ENCODE peak calls at places on chromosome 19, in six cellular contexts. T is fibroblast of pulmonary artery, O is right lobe of liver, V is progenitor cell of endocrine pancreas, A is IMR-90, X is tibial artery. C is an unnamed sample.

GRCh38 chr19:39497850-39498261 is 891 bp upstream of the DLL3 start:
- DNase-seq in T (peak), O (no peak), V (peak), A (peak), X (no peak), C (peak)

GRCh38 chr19:55265173-55265572 is 6.4 kb upstream of the PPP6R1 start:
- DNase-seq in T (no peak), O (no peak), V (no peak), A (no peak), X (no peak), C (no peak)

GRCh38 chr19:57269515-57270250 is 10.6 kb upstream of the ZNF460 start:
- DNase-seq in T (peak), O (no peak), V (no peak), A (peak), X (no peak), C (no peak)

GRCh38 chr19:8702350-8702749 is 3.8 kb upstream of the ACTL9 start:
- DNase-seq in T (no peak), O (no peak), V (no peak), A (no peak), X (no peak), C (peak)

GRCh38 chr19:33432408-33433170 is 59.1 kb downstream of the CEBPG start:
- DNase-seq in T (no peak), O (peak), V (no peak), A (no peak), X (no peak), C (no peak)

GRCh38 chr19:55419624-55420236 is 12.1 kb upstream of the UBE2S start:
- DNase-seq in T (no peak), O (no peak), V (no peak), A (no peak), X (no peak), C (no peak)

GRCh38 chr19:46613525-46613924 is 11.4 kb downstream of the PTGIR start:
- DNase-seq in T (no peak), O (no peak), V (no peak), A (no peak), X (no peak), C (no peak)

GRCh38 chr19:45568732-45569131 is 15.9 kb downstream of the OPA3 start:
- DNase-seq in T (peak), O (no peak), V (no peak), A (peak), X (no peak), C (no peak)

GRCh38 chr19:51598159-51598915 is 27.3 kb downstream of the ZNF175 start:
- DNase-seq in T (no peak), O (no peak), V (no peak), A (no peak), X (no peak), C (no peak)

GRCh38 chr19:12194827-12195500 is 32.1 kb downstream of the ZNF136 start:
- DNase-seq in T (peak), O (peak), V (no peak), A (peak), X (peak), C (no peak)

GRCh38 chr19:49335071-49335783 is at the start of gene CD37:
- DNase-seq in T (no peak), O (peak), V (no peak), A (no peak), X (no peak), C (no peak)

GRCh38 chr19:50677636-50678035 is 28.4 kb downstream of the C19orf81 start:
- DNase-seq in T (no peak), O (no peak), V (no peak), A (no peak), X (no peak), C (no peak)

GRCh38 chr19:56566904-56567273 is 379 bp upstream of the ZNF470 start:
- DNase-seq in T (no peak), O (peak), V (peak), A (no peak), X (peak), C (no peak)

GRCh38 chr19:19098703-19099632 is 35.2 kb downstream of the SLC25A42 start:
- DNase-seq in T (no peak), O (peak), V (no peak), A (no peak), X (no peak), C (no peak)

GRCh38 chr19:46678110-46678732 is 17.2 kb upstream of the DACT3 start:
- DNase-seq in T (peak), O (no peak), V (no peak), A (no peak), X (no peak), C (no peak)

GRCh38 chr19:40692212-40692551 is 1.7 kb upstream of the NUMBL start:
- DNase-seq in T (no peak), O (no peak), V (no peak), A (no peak), X (no peak), C (no peak)

GRCh38 chr19:36876993-36877938 is 26.6 kb downstream of the ZNF345 start:
- DNase-seq in T (no peak), O (no peak), V (no peak), A (no peak), X (no peak), C (no peak)

GRCh38 chr19:52297601-52298358 is 811 bp downstream of the ZNF480 start:
- DNase-seq in T (peak), O (no peak), V (no peak), A (peak), X (no peak), C (no peak)

GRCh38 chr19:3987619-3988371 is 2.5 kb upstream of the EEF2 start:
- DNase-seq in T (peak), O (peak), V (peak), A (peak), X (peak), C (peak)

GRCh38 chr19:49518033-49518432 is 5.6 kb downstream of the FCGRT start:
- DNase-seq in T (no peak), O (no peak), V (no peak), A (no peak), X (no peak), C (no peak)

GRCh38 chr19:30165228-30165813 is 206.9 kb upstream of the ZNF536 start:
- DNase-seq in T (no peak), O (no peak), V (no peak), A (no peak), X (no peak), C (no peak)

GRCh38 chr19:29673451-29674371 is 8.4 kb downstream of the PLEKHF1 start:
- DNase-seq in T (no peak), O (peak), V (no peak), A (no peak), X (no peak), C (no peak)

GRCh38 chr19:2282062-2282861 is at the start of gene PEAK3:
- DNase-seq in T (peak), O (peak), V (no peak), A (peak), X (peak), C (no peak)

GRCh38 chr19:11203194-11204075 is 6.1 kb upstream of the KANK2 start:
- DNase-seq in T (peak), O (peak), V (peak), A (peak), X (peak), C (no peak)

GRCh38 chr19:30076101-30076551 is 134.1 kb downstream of the URI1 start:
- DNase-seq in T (no peak), O (peak), V (no peak), A (no peak), X (no peak), C (no peak)

GRCh38 chr19:44499962-44500949 is at the start of gene ZNF180:
- DNase-seq in T (peak), O (peak), V (peak), A (peak), X (peak), C (peak)
- TF ChIP-seq CTCF in T (peak), O (peak), V (peak), A (peak), X (peak), C (peak)

GRCh38 chr19:15679089-15679488 is 6.2 kb downstream of the CYP4F12 start:
- DNase-seq in T (no peak), O (no peak), V (no peak), A (no peak), X (no peak), C (no peak)
- TF ChIP-seq CTCF in T (no peak), O (no peak), V (no peak), A (no peak), X (no peak), C (no peak)

GRCh38 chr19:5154799-5155426 is 185.7 kb downstream of the PTPRS start:
- DNase-seq in T (no peak), O (no peak), V (no peak), A (no peak), X (no peak), C (no peak)

GRCh38 chr19:5152013-5152763 is 183.3 kb downstream of the KDM4B start:
- DNase-seq in T (no peak), O (no peak), V (no peak), A (no peak), X (no peak), C (no peak)

GRCh38 chr19:5154129-5154798 is 185.4 kb downstream of the KDM4B start:
- DNase-seq in T (peak), O (peak), V (peak), A (no peak), X (no peak), C (peak)

GRCh38 chr19:5152767-5153532 is 184.0 kb downstream of the KDM4B start:
- DNase-seq in T (no peak), O (no peak), V (no peak), A (no peak), X (no peak), C (peak)

GRCh38 chr19:5153601-5154128 is 184.8 kb downstream of the KDM4B start:
- DNase-seq in T (no peak), O (peak), V (no peak), A (no peak), X (no peak), C (no peak)
- TF ChIP-seq CTCF in T (no peak), O (no peak), V (no peak), A (no peak), X (no peak), C (no peak)

GRCh38 chr19:17580470-17581000 is 25.1 kb downstream of the COLGALT1 start:
- DNase-seq in T (no peak), O (no peak), V (no peak), A (no peak), X (no peak), C (no peak)
- TF ChIP-seq CTCF in T (no peak), O (no peak), V (no peak), A (no peak), X (no peak), C (no peak)

DNA sequence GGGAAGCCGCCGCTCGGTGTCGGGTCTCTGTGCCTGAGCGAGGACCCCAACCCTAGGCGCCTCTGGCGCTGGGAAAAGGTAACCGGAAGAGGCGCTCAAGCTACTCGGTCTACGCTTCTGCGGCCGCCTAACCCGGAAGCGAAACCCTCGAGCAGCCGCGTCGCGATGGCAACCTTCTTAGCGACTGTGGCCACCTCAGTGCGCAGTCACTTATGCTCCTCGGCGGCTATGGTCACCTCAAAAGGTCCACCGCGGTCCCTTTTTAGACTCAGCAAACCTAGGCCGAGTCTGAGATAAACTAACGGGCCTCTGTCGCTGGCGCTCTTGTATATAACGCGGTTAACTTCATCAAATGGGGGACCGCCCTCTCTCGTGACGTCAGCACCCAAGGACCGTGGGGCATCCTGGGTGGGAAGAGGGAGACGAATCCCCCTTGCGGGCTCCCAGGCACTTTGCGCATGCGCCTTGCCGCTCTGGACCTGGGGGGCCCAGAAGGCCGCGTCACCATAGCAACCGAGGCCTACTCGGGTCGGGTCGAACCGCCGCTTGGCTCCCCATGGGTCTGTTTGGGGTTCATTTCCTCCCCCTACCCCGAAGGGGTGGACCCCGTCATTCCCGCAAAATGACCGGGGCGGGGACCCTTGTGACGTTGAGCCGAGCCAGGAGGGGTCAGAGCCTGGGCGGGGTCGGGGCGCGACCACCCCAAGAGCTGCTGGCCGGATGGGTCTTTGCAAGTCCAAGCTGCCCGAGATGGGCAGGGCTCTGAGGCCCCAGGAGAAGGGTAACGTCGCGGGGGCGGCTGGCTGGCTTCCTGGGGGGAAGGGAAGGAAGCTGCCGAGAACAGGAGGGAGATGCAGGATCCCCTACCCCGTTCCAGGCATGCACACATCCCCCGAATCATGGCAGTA is at the start of gene GTF2F1:
- DNase-seq in T (peak), O (peak), V (peak), A (peak), X (peak), C (peak)
- TF ChIP-seq CTCF in T (peak), O (no peak), V (peak), A (peak), X (no peak), C (peak)

GRCh38 chr19:7534531-7534980 is 961 bp upstream of the PNPLA6 start:
- DNase-seq in T (peak), O (peak), V (no peak), A (peak), X (peak), C (no peak)
- TF ChIP-seq CTCF in T (peak), O (no peak), V (peak), A (peak), X (no peak), C (no peak)

DNA sequence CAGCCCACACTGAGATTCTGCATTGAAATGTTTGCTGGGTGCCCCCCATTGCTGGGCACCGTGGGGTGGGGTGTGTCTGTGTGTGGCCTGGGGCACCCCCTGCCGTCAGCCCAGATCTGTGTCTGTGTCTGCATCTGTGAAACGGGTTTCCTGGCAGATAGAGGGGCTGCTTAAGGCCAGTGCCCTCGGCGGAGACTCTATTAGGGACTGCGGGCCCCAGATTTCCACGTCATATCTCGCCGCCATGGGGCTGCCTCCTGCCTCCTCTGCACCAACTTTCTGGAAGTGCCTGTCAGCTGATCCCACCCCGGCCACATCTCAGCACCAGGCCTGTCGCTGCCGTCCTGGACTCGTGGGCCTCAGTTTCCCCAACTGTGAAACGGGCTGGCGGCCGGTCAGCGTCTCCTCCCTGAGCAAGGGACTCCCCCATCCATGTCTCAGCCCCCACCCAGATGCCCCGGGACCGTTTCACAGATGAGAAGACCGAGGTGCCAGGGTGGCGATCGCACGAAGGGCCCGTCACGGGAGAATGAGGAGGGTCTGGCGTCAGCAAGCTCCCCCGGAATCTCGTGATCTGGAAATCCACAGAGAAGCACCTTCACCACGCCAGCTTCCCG is 21.4 kb downstream of the ARID3A start:
- DNase-seq in T (no peak), O (peak), V (no peak), A (no peak), X (no peak), C (peak)
- TF ChIP-seq CTCF in T (no peak), O (no peak), V (no peak), A (no peak), X (no peak), C (no peak)

C was measured in type B pancreatic cell.